ENCODE peak calls at places on chromosomes 6 and 20, in nine cellular contexts. One of them, this sample, is unnamed.

GRCh38 chr20:20139403-20139802 is 87.1 kb downstream of the CFAP61 start:
- DNase-seq in A549: no peak
- DNase-seq in stomach: no peak
- DNase-seq in esophagus muscularis mucosa: no peak
- DNase-seq in heart left ventricle: no peak
- DNase-seq in prostate gland: no peak
- DNase-seq in transverse colon: no peak
- DNase-seq in tibial nerve: no peak
- DNase-seq in uterus: no peak
- DNase-seq in this sample: no peak

GRCh38 chr20:32965581-32966373 is 38.5 kb downstream of the SUN5 start:
- DNase-seq in A549: no peak
- DNase-seq in esophagus muscularis mucosa: peak
- DNase-seq in tibial nerve: no peak
- DNase-seq in heart left ventricle: no peak
- DNase-seq in prostate gland: no peak
- DNase-seq in uterus: no peak
- DNase-seq in stomach: peak
- DNase-seq in transverse colon: no peak
- DNase-seq in this sample: no peak

GRCh38 chr6:99016355-99016754 is 68.6 kb upstream of the FBXL4 start:
- DNase-seq in heart left ventricle: no peak
- DNase-seq in transverse colon: no peak
- DNase-seq in A549: no peak
- DNase-seq in stomach: no peak
- DNase-seq in esophagus muscularis mucosa: no peak
- DNase-seq in uterus: no peak
- DNase-seq in tibial nerve: no peak
- DNase-seq in prostate gland: no peak
- DNase-seq in this sample: no peak

GRCh38 chr6:25389501-25389900 is 110.3 kb downstream of the CARMIL1 start:
- DNase-seq in esophagus muscularis mucosa: no peak
- DNase-seq in A549: no peak
- DNase-seq in stomach: no peak
- DNase-seq in prostate gland: no peak
- DNase-seq in heart left ventricle: no peak
- DNase-seq in uterus: no peak
- DNase-seq in tibial nerve: no peak
- DNase-seq in transverse colon: no peak
- DNase-seq in this sample: no peak

GRCh38 chr6:83511901-83512681 is at the start of gene PRSS35:
- DNase-seq in esophagus muscularis mucosa: no peak
- DNase-seq in uterus: peak
- DNase-seq in A549: peak
- DNase-seq in tibial nerve: no peak
- DNase-seq in stomach: peak
- DNase-seq in transverse colon: peak
- DNase-seq in heart left ventricle: peak
- DNase-seq in prostate gland: peak
- DNase-seq in this sample: peak

GRCh38 chr20:5642155-5642981 is 107.8 kb upstream of the SHLD1 start:
- DNase-seq in prostate gland: peak
- DNase-seq in A549: no peak
- DNase-seq in esophagus muscularis mucosa: no peak
- DNase-seq in heart left ventricle: no peak
- DNase-seq in tibial nerve: no peak
- DNase-seq in stomach: no peak
- DNase-seq in transverse colon: peak
- DNase-seq in uterus: no peak
- DNase-seq in this sample: peak

GRCh38 chr6:130913119-130913518 is 85.9 kb downstream of the SMLR1 start:
- DNase-seq in esophagus muscularis mucosa: no peak
- DNase-seq in prostate gland: no peak
- DNase-seq in tibial nerve: no peak
- DNase-seq in stomach: no peak
- DNase-seq in A549: no peak
- DNase-seq in heart left ventricle: no peak
- DNase-seq in uterus: no peak
- DNase-seq in transverse colon: no peak
- DNase-seq in this sample: no peak

GRCh38 chr20:19976595-19977372 is 40.4 kb upstream of the NAA20 start:
- DNase-seq in esophagus muscularis mucosa: no peak
- DNase-seq in A549: peak
- DNase-seq in prostate gland: peak
- DNase-seq in heart left ventricle: peak
- DNase-seq in stomach: peak
- DNase-seq in tibial nerve: no peak
- DNase-seq in transverse colon: no peak
- DNase-seq in uterus: peak
- DNase-seq in this sample: peak

GRCh38 chr6:169252805-169253189 is 849 bp downstream of the THBS2 start:
- DNase-seq in uterus: no peak
- DNase-seq in stomach: no peak
- DNase-seq in heart left ventricle: no peak
- DNase-seq in A549: no peak
- DNase-seq in prostate gland: no peak
- DNase-seq in esophagus muscularis mucosa: no peak
- DNase-seq in tibial nerve: no peak
- DNase-seq in transverse colon: no peak
- DNase-seq in this sample: peak

GRCh38 chr6:13038315-13039261 is 289.7 kb downstream of the TBC1D7 start:
- DNase-seq in uterus: no peak
- DNase-seq in heart left ventricle: peak
- DNase-seq in tibial nerve: no peak
- DNase-seq in transverse colon: no peak
- DNase-seq in A549: no peak
- DNase-seq in esophagus muscularis mucosa: no peak
- DNase-seq in stomach: peak
- DNase-seq in prostate gland: no peak
- DNase-seq in this sample: peak

DNA sequence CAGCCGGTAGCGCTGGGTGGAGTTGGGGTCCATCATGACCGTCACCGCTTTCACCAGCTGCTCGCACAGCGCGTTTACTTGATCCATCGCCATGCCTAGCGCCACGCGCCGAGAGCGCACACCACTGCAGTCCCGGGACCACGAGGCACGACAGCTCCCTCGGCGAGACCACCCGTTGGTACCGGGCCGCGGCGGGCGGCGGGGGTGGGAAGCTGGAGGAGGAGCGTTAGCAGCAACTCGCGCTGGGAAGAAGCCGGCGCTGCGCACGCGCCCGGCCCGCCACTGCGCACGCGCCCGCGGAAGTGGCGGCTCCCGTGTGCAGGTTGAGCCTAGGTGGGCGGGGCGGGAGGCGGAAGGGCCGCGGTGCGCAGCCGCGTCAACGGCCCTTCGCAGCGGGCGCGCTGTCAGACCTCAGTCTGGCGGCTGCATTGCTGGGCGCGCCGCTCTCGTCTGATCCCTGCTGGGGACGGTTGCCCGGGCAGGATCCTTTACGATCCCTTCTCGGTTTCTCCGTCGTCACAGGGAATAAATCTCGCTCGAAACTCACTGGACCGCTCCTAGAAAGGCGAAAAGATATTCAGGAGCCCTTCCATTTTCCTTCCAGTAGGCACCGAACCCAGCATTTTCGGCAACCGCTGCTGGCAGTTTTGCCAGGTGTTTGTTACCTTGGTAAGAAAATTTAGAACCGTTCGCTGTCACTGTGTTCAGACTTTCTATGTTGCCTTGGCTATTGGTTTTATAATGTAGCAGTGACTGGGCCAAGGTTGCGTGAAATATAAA is at the start of the genes POLH and XPO5:
- DNase-seq in esophagus muscularis mucosa: peak
- DNase-seq in uterus: peak
- DNase-seq in transverse colon: peak
- DNase-seq in tibial nerve: peak
- DNase-seq in heart left ventricle: peak
- DNase-seq in stomach: peak
- DNase-seq in prostate gland: peak
- DNase-seq in A549: peak
- DNase-seq in this sample: peak
- TF ChIP-seq POLR2A in esophagus muscularis mucosa: peak
- TF ChIP-seq POLR2A in uterus: peak
- TF ChIP-seq POLR2A in transverse colon: peak
- TF ChIP-seq POLR2A in tibial nerve: peak
- TF ChIP-seq POLR2A in heart left ventricle: no peak
- TF ChIP-seq POLR2A in stomach: peak
- TF ChIP-seq POLR2A in prostate gland: peak
- TF ChIP-seq POLR2A in A549: peak
- TF ChIP-seq POLR2A in this sample: peak

DNA sequence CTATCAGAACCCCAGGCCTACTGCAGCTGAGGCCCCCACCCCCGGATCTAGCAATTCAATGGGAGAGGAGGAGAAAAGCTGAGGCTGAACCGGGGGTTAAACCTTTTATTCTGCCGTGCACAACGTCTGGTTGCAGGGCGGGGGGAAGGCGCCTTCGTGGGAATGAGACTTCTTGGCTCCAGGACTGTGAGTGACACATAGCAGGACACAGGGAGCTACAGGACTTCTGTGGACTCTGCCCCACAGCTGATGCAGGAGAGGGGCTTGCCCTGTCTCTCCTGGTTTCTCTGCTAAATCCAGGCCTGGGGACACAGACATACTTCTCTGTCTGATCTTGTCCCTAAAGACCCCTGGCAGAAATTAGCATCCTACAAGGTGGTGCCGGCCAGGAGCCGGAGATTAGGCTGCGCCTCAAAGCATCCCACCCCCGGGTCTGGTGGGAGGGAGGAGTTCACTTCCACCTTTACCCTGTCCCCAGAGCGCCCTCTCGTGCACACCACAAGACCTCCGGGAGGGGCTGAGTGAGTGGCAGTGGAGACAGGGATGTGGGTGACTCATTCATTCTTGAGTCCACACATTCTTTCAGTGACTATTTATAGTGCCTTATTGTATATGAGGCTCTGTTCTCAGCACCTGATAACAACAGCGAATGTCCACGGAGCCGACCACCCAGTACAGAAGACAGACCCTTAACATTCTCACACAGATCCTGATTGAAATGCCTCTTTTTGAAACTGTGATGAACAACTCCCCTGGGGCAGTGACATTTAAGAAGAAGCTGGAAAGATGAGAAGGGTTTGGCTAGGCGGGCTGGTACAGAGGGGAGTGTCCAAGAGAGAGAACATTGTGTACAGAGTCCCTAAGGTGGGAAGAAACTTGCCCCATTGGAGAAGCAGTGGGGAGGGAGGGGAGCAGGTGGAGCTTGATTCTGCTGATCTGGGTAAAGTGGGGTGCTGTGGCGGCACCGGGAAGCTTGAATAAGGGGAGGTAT is 38.9 kb downstream of the GMPR start:
- DNase-seq in uterus: peak
- DNase-seq in transverse colon: peak
- DNase-seq in heart left ventricle: peak
- DNase-seq in A549: peak
- DNase-seq in stomach: peak
- DNase-seq in prostate gland: peak
- DNase-seq in tibial nerve: peak
- DNase-seq in esophagus muscularis mucosa: no peak
- DNase-seq in this sample: peak
- TF ChIP-seq CTCF in uterus: peak
- TF ChIP-seq CTCF in transverse colon: peak
- TF ChIP-seq CTCF in heart left ventricle: no peak
- TF ChIP-seq CTCF in A549: peak
- TF ChIP-seq CTCF in stomach: no peak
- TF ChIP-seq CTCF in prostate gland: no peak
- TF ChIP-seq CTCF in tibial nerve: peak
- TF ChIP-seq CTCF in esophagus muscularis mucosa: peak
- TF ChIP-seq CTCF in this sample: no peak

DNA sequence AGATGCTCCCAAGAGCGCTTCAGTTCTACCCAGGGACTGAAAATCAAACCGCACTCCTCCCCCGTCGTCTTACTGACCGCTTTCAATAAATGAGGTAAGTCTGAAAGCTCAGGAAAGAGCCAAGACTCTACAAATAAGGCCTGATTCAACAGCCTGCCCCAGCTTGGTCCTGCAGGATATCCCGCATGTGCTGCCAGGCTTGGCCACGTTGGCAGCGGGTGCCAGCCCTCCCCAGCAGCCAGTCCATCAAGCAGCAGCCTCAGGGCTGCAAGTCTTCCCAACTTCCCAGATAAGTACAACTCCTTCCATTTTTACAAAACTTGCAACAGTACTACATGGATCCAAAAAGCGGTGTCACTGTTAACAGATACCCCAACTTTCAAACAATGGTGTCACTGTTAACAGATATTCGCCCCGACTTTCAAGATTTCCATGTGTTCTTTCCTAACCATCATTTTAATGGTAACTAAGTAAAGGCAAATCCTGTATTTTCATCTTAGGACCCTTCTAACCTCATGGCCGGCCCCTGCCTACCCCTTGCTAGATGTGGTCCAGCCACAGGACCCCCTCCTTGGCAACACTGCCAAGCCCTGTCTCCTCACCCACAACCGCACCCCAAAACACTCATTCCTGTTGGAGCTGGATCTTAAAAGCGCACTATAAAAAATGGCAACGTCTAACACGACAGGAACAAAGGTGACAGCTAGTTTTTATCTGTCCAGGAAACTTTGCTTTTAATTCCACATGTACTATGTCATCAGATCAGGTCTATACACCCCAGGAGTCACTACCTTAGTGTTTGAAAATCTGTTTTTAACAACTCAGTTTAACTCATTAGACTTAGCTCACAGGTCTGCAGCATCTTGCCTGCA is 28.0 kb downstream of the DIDO1 start:
- DNase-seq in tibial nerve: no peak
- DNase-seq in uterus: no peak
- DNase-seq in prostate gland: no peak
- DNase-seq in A549: no peak
- DNase-seq in transverse colon: no peak
- DNase-seq in stomach: no peak
- DNase-seq in esophagus muscularis mucosa: no peak
- DNase-seq in heart left ventricle: no peak
- DNase-seq in this sample: no peak
- TF ChIP-seq POLR2A in tibial nerve: no peak
- TF ChIP-seq POLR2A in uterus: no peak
- TF ChIP-seq POLR2A in prostate gland: no peak
- TF ChIP-seq POLR2A in A549: no peak
- TF ChIP-seq POLR2A in transverse colon: no peak
- TF ChIP-seq POLR2A in stomach: no peak
- TF ChIP-seq POLR2A in esophagus muscularis mucosa: no peak
- TF ChIP-seq POLR2A in heart left ventricle: no peak
- TF ChIP-seq POLR2A in this sample: no peak

DNA sequence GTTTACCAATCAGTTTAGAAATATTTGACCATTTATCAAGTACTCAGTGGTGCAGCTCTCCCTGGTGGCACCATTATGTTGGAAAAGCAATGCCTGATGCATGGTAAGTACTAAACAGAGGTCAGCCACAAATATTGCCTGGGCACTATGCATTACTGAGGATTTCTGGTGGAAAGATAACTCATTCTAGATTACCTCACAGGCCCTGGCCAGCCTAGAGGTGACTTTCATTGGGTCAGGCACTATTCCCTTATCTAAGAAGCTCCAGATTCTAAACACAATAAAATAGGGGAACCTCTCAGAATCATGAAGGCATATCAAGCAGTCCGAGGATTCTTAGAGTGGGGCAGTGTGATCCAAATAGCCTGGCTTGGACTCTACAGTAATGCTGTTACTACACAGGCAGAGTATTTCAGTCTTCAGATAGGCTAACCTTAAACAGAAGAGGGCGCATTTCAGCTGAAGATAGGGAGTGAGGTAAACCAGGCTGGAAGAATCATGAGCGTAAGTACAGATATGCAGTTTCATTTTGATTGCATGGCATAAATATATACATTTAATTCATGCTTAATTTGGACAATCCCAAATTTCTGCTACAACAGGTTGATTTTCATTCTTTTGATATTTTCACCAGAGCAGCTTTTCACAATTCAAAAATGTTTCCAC is 12.1 kb downstream of the LGSN start:
- DNase-seq in uterus: no peak
- DNase-seq in tibial nerve: no peak
- DNase-seq in transverse colon: no peak
- DNase-seq in stomach: no peak
- DNase-seq in A549: peak
- DNase-seq in heart left ventricle: no peak
- DNase-seq in prostate gland: no peak
- DNase-seq in esophagus muscularis mucosa: no peak
- DNase-seq in this sample: no peak
- TF ChIP-seq CTCF in uterus: no peak
- TF ChIP-seq CTCF in tibial nerve: peak
- TF ChIP-seq CTCF in transverse colon: peak
- TF ChIP-seq CTCF in stomach: no peak
- TF ChIP-seq CTCF in A549: peak
- TF ChIP-seq CTCF in heart left ventricle: no peak
- TF ChIP-seq CTCF in prostate gland: no peak
- TF ChIP-seq CTCF in esophagus muscularis mucosa: no peak
- TF ChIP-seq CTCF in this sample: no peak